ENCODE peak calls at places on chromosome 14, in ten cellular contexts. One of them, this sample, is unnamed.

GRCh38 chr14:90368946-90369721 is 27.7 kb upstream of the CALM1 start:
- DNase-seq in psoas muscle: no peak
- DNase-seq in right atrium auricular region: no peak
- DNase-seq in kidney epithelial cell: no peak
- DNase-seq in AG04450: no peak
- DNase-seq in upper lobe of left lung: no peak
- DNase-seq in lower leg skin: no peak
- DNase-seq in CD8-positive, alpha-beta T cell: no peak
- DNase-seq in cardiac muscle cell: no peak
- DNase-seq in tibial artery: no peak
- DNase-seq in this sample: no peak

GRCh38 chr14:100536141-100536540 is 51.1 kb downstream of the BEGAIN start:
- DNase-seq in psoas muscle: no peak
- DNase-seq in right atrium auricular region: no peak
- DNase-seq in kidney epithelial cell: no peak
- DNase-seq in AG04450: no peak
- DNase-seq in upper lobe of left lung: no peak
- DNase-seq in lower leg skin: peak
- DNase-seq in CD8-positive, alpha-beta T cell: no peak
- DNase-seq in cardiac muscle cell: no peak
- DNase-seq in tibial artery: peak
- DNase-seq in this sample: no peak

GRCh38 chr14:94026886-94027469 is 838 bp downstream of the OTUB2 start:
- DNase-seq in psoas muscle: no peak
- DNase-seq in right atrium auricular region: no peak
- DNase-seq in kidney epithelial cell: no peak
- DNase-seq in AG04450: no peak
- DNase-seq in upper lobe of left lung: no peak
- DNase-seq in lower leg skin: no peak
- DNase-seq in CD8-positive, alpha-beta T cell: peak
- DNase-seq in cardiac muscle cell: no peak
- DNase-seq in tibial artery: no peak
- DNase-seq in this sample: no peak

GRCh38 chr14:103626150-103626850 is 2.7 kb upstream of the KLC1 start:
- DNase-seq in psoas muscle: no peak
- DNase-seq in right atrium auricular region: no peak
- DNase-seq in kidney epithelial cell: no peak
- DNase-seq in AG04450: no peak
- DNase-seq in upper lobe of left lung: no peak
- DNase-seq in lower leg skin: no peak
- DNase-seq in CD8-positive, alpha-beta T cell: no peak
- DNase-seq in cardiac muscle cell: no peak
- DNase-seq in tibial artery: no peak
- DNase-seq in this sample: no peak

GRCh38 chr14:64706119-64706465 is 1.9 kb downstream of the PLEKHG3 start:
- DNase-seq in psoas muscle: no peak
- DNase-seq in right atrium auricular region: no peak
- DNase-seq in kidney epithelial cell: no peak
- DNase-seq in AG04450: no peak
- DNase-seq in upper lobe of left lung: no peak
- DNase-seq in lower leg skin: peak
- DNase-seq in CD8-positive, alpha-beta T cell: no peak
- DNase-seq in cardiac muscle cell: no peak
- DNase-seq in tibial artery: peak
- DNase-seq in this sample: no peak

GRCh38 chr14:35050652-35051051 is 4.6 kb downstream of the FAM177A1 start:
- DNase-seq in psoas muscle: no peak
- DNase-seq in right atrium auricular region: no peak
- DNase-seq in kidney epithelial cell: no peak
- DNase-seq in AG04450: no peak
- DNase-seq in upper lobe of left lung: no peak
- DNase-seq in lower leg skin: no peak
- DNase-seq in CD8-positive, alpha-beta T cell: no peak
- DNase-seq in cardiac muscle cell: no peak
- DNase-seq in tibial artery: no peak
- DNase-seq in this sample: no peak

GRCh38 chr14:26775765-26776577 is 178.1 kb upstream of the NOVA1 start:
- DNase-seq in psoas muscle: no peak
- DNase-seq in right atrium auricular region: no peak
- DNase-seq in kidney epithelial cell: peak
- DNase-seq in AG04450: no peak
- DNase-seq in upper lobe of left lung: no peak
- DNase-seq in lower leg skin: no peak
- DNase-seq in CD8-positive, alpha-beta T cell: no peak
- DNase-seq in cardiac muscle cell: no peak
- DNase-seq in tibial artery: no peak
- DNase-seq in this sample: no peak

GRCh38 chr14:64708148-64709004 is 4.2 kb downstream of the PLEKHG3 start:
- DNase-seq in psoas muscle: no peak
- DNase-seq in right atrium auricular region: no peak
- DNase-seq in kidney epithelial cell: peak
- DNase-seq in AG04450: no peak
- DNase-seq in upper lobe of left lung: peak
- DNase-seq in lower leg skin: peak
- DNase-seq in CD8-positive, alpha-beta T cell: no peak
- DNase-seq in cardiac muscle cell: peak
- DNase-seq in tibial artery: peak
- DNase-seq in this sample: no peak

GRCh38 chr14:85599939-85600338 is 70.0 kb downstream of the FLRT2 start:
- DNase-seq in psoas muscle: no peak
- DNase-seq in right atrium auricular region: no peak
- DNase-seq in kidney epithelial cell: no peak
- DNase-seq in AG04450: no peak
- DNase-seq in upper lobe of left lung: no peak
- DNase-seq in lower leg skin: no peak
- DNase-seq in CD8-positive, alpha-beta T cell: no peak
- DNase-seq in cardiac muscle cell: no peak
- DNase-seq in tibial artery: no peak
- DNase-seq in this sample: no peak

GRCh38 chr14:66017960-66018359 is 468.2 kb upstream of the CCDC196 start:
- DNase-seq in psoas muscle: no peak
- DNase-seq in right atrium auricular region: no peak
- DNase-seq in kidney epithelial cell: no peak
- DNase-seq in AG04450: no peak
- DNase-seq in upper lobe of left lung: no peak
- DNase-seq in lower leg skin: no peak
- DNase-seq in CD8-positive, alpha-beta T cell: no peak
- DNase-seq in cardiac muscle cell: no peak
- DNase-seq in tibial artery: no peak
- DNase-seq in this sample: no peak

GRCh38 chr14:61561657-61562276 is 133.5 kb upstream of the HIF1A start:
- DNase-seq in psoas muscle: peak
- DNase-seq in right atrium auricular region: peak
- DNase-seq in kidney epithelial cell: peak
- DNase-seq in AG04450: peak
- DNase-seq in upper lobe of left lung: peak
- DNase-seq in lower leg skin: peak
- DNase-seq in CD8-positive, alpha-beta T cell: no peak
- DNase-seq in cardiac muscle cell: peak
- DNase-seq in tibial artery: peak
- DNase-seq in this sample: no peak

GRCh38 chr14:50318031-50318626 is 6.0 kb downstream of the DMAC2L start:
- DNase-seq in psoas muscle: no peak
- DNase-seq in right atrium auricular region: no peak
- DNase-seq in kidney epithelial cell: no peak
- DNase-seq in AG04450: no peak
- DNase-seq in upper lobe of left lung: no peak
- DNase-seq in lower leg skin: no peak
- DNase-seq in CD8-positive, alpha-beta T cell: no peak
- DNase-seq in cardiac muscle cell: peak
- DNase-seq in tibial artery: no peak
- DNase-seq in this sample: no peak

GRCh38 chr14:79516009-79516408 is 695.3 kb downstream of the DIO2 start:
- DNase-seq in psoas muscle: no peak
- DNase-seq in right atrium auricular region: no peak
- DNase-seq in kidney epithelial cell: no peak
- DNase-seq in AG04450: no peak
- DNase-seq in upper lobe of left lung: no peak
- DNase-seq in lower leg skin: no peak
- DNase-seq in CD8-positive, alpha-beta T cell: no peak
- DNase-seq in cardiac muscle cell: no peak
- DNase-seq in tibial artery: no peak
- DNase-seq in this sample: no peak

GRCh38 chr14:38835874-38836273 is 267.2 kb downstream of the SEC23A start:
- DNase-seq in psoas muscle: no peak
- DNase-seq in right atrium auricular region: no peak
- DNase-seq in kidney epithelial cell: no peak
- DNase-seq in AG04450: no peak
- DNase-seq in upper lobe of left lung: no peak
- DNase-seq in lower leg skin: no peak
- DNase-seq in CD8-positive, alpha-beta T cell: no peak
- DNase-seq in cardiac muscle cell: no peak
- DNase-seq in tibial artery: no peak
- DNase-seq in this sample: no peak

GRCh38 chr14:100547633-100548294 is 39.5 kb downstream of the BEGAIN start:
- DNase-seq in psoas muscle: peak
- DNase-seq in right atrium auricular region: peak
- DNase-seq in kidney epithelial cell: no peak
- DNase-seq in AG04450: no peak
- DNase-seq in upper lobe of left lung: peak
- DNase-seq in lower leg skin: peak
- DNase-seq in CD8-positive, alpha-beta T cell: peak
- DNase-seq in cardiac muscle cell: no peak
- DNase-seq in tibial artery: peak
- DNase-seq in this sample: no peak

DNA sequence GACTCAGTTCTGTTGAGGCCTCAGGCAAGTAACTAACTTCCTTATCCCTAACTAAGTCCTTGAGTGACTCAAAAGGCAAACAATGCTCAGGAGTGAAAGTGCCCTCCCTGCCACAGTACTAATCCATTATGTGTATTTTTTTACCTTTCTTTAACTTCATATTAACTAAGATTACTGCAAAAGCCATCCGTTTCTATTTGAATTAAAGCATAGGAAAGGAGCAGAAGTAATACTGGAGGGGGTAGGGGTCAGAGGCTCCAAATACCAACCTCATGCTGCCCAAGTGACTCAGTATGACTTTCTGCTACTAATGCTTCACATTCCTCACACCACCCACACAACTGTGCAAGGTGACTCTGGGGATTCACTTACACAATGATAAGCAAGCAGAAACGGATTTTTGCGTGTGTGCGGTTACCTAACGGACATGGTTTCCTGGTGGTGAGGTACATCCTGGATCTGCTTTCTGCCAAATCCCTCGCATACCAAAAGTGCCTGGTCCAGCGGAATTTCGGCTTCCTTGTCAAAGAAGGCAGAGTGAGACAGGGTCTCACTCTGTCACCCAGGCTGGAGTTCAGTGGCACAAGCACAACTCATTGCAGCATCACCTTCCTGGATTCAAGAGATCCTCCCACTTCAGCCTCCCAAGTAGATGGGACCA is 25.1 kb downstream of the MOK start:
- DNase-seq in psoas muscle: no peak
- DNase-seq in right atrium auricular region: no peak
- DNase-seq in kidney epithelial cell: peak
- DNase-seq in AG04450: peak
- DNase-seq in upper lobe of left lung: no peak
- DNase-seq in lower leg skin: peak
- DNase-seq in CD8-positive, alpha-beta T cell: no peak
- DNase-seq in cardiac muscle cell: no peak
- DNase-seq in tibial artery: no peak
- DNase-seq in this sample: no peak
- H3K4me3 ChIP-seq in psoas muscle: no peak
- H3K4me3 ChIP-seq in right atrium auricular region: no peak
- H3K4me3 ChIP-seq in kidney epithelial cell: no peak
- H3K4me3 ChIP-seq in AG04450: no peak
- H3K4me3 ChIP-seq in upper lobe of left lung: no peak
- H3K4me3 ChIP-seq in lower leg skin: no peak
- H3K4me3 ChIP-seq in CD8-positive, alpha-beta T cell: no peak
- H3K4me3 ChIP-seq in cardiac muscle cell: no peak
- H3K4me3 ChIP-seq in tibial artery: no peak
- H3K4me3 ChIP-seq in this sample: no peak

GRCh38 chr14:23385840-23386657 is 9.2 kb downstream of the CMTM5 start:
- DNase-seq in psoas muscle: no peak
- DNase-seq in right atrium auricular region: no peak
- DNase-seq in kidney epithelial cell: no peak
- DNase-seq in AG04450: no peak
- DNase-seq in upper lobe of left lung: no peak
- DNase-seq in lower leg skin: no peak
- DNase-seq in CD8-positive, alpha-beta T cell: no peak
- DNase-seq in cardiac muscle cell: no peak
- DNase-seq in tibial artery: no peak
- DNase-seq in this sample: no peak
- H3K4me3 ChIP-seq in psoas muscle: no peak
- H3K4me3 ChIP-seq in right atrium auricular region: no peak
- H3K4me3 ChIP-seq in kidney epithelial cell: no peak
- H3K4me3 ChIP-seq in AG04450: no peak
- H3K4me3 ChIP-seq in upper lobe of left lung: no peak
- H3K4me3 ChIP-seq in lower leg skin: no peak
- H3K4me3 ChIP-seq in CD8-positive, alpha-beta T cell: no peak
- H3K4me3 ChIP-seq in cardiac muscle cell: no peak
- H3K4me3 ChIP-seq in tibial artery: no peak
- H3K4me3 ChIP-seq in this sample: no peak

DNA sequence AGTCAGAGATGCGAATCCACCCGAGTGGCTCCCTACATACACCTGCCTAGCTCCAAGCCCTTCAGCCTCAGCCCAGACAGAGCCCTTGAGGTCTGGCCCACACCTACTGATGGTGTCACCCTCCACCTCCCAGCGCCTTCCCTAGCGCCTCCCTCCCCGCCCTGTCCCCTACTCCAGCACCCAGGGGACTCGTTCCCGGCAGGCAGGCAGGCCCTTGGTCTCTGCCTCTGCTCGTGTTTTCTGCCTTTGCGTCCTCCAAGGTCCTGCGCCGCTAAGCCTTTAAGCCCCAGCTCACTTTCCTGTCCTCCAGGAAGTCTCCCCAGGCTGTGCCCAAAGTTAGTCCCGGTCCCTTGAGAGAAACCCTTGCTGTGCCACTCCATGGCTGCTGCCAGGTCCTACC is 12.7 kb downstream of the INF2 start:
- DNase-seq in psoas muscle: no peak
- DNase-seq in right atrium auricular region: no peak
- DNase-seq in kidney epithelial cell: no peak
- DNase-seq in AG04450: no peak
- DNase-seq in upper lobe of left lung: no peak
- DNase-seq in lower leg skin: no peak
- DNase-seq in CD8-positive, alpha-beta T cell: no peak
- DNase-seq in cardiac muscle cell: no peak
- DNase-seq in tibial artery: no peak
- DNase-seq in this sample: no peak
- H3K4me3 ChIP-seq in psoas muscle: no peak
- H3K4me3 ChIP-seq in right atrium auricular region: no peak
- H3K4me3 ChIP-seq in kidney epithelial cell: no peak
- H3K4me3 ChIP-seq in AG04450: no peak
- H3K4me3 ChIP-seq in upper lobe of left lung: no peak
- H3K4me3 ChIP-seq in lower leg skin: no peak
- H3K4me3 ChIP-seq in CD8-positive, alpha-beta T cell: no peak
- H3K4me3 ChIP-seq in cardiac muscle cell: no peak
- H3K4me3 ChIP-seq in tibial artery: no peak
- H3K4me3 ChIP-seq in this sample: no peak

DNA sequence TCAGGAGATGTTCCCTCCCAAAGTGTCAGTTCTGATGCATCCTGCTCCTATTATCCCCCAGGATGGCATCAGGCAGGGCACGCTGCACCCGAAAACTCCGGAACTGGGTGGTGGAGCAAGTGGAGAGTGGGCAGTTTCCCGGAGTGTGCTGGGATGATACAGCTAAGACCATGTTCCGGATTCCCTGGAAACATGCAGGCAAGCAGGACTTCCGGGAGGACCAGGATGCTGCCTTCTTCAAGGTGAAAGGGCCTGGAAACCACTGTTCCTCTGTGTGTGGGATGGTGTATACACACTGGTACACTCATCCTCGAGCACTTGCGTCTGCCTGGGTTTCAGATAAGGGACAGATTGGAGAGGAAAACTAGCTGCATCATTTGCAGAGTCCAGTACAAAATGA is 1.0 kb downstream of the IRF9 start:
- DNase-seq in psoas muscle: no peak
- DNase-seq in right atrium auricular region: no peak
- DNase-seq in kidney epithelial cell: no peak
- DNase-seq in AG04450: no peak
- DNase-seq in upper lobe of left lung: no peak
- DNase-seq in lower leg skin: no peak
- DNase-seq in CD8-positive, alpha-beta T cell: no peak
- DNase-seq in cardiac muscle cell: no peak
- DNase-seq in tibial artery: no peak
- DNase-seq in this sample: no peak
- H3K4me3 ChIP-seq in psoas muscle: peak
- H3K4me3 ChIP-seq in right atrium auricular region: peak
- H3K4me3 ChIP-seq in kidney epithelial cell: peak
- H3K4me3 ChIP-seq in AG04450: peak
- H3K4me3 ChIP-seq in upper lobe of left lung: peak
- H3K4me3 ChIP-seq in lower leg skin: peak
- H3K4me3 ChIP-seq in CD8-positive, alpha-beta T cell: peak
- H3K4me3 ChIP-seq in cardiac muscle cell: no peak
- H3K4me3 ChIP-seq in tibial artery: peak
- H3K4me3 ChIP-seq in this sample: peak

This sample was measured in vagina.